ENCODE peak calls at places on chromosome 12, in nine cellular contexts. X is stomach; P is Peyer's patch; J is RCC 7860; M is stimulated activated CD8-positive, alpha-beta memory T cell treated with anti-CD3 and anti-CD28 coated beads, Interleukin-4, amount 100 ng/mL, for 1 hour; E is activated gamma-delta T cell; Z is activated T-helper 1 cell treated with Interleukin-2 at 50 U/mL for 16 hours; D is activated CD4-positive, alpha-beta T cell treated with anti-CD3 and anti-CD28 coated beads for 24 hours; L is sigmoid colon. W is an unnamed sample.

GRCh38 chr12:83074495-83074894 is 387.8 kb downstream of the TMTC2 start:
- DNase-seq in Z (no peak), M (no peak), D (no peak), P (no peak), E (no peak), L (no peak), J (no peak), X (no peak), W (no peak)

GRCh38 chr12:38163442-38163801 is 153.2 kb upstream of the ALG10B start:
- DNase-seq in D (no peak), X (no peak), M (no peak), J (no peak), Z (no peak), E (no peak), L (no peak), P (no peak), W (no peak)

GRCh38 chr12:132506328-132506727 is 16.4 kb downstream of the FBRSL1 start:
- DNase-seq in J (no peak), L (no peak), X (peak; percentile 69), Z (no peak), E (no peak), M (no peak), D (no peak), P (no peak), W (no peak)

GRCh38 chr12:11580125-11580751 is 69.2 kb upstream of the ETV6 start:
- DNase-seq in P (no peak), E (no peak), Z (no peak), J (peak; percentile 80), M (no peak), X (peak; percentile 32), L (peak; percentile 71), D (no peak), W (no peak)

GRCh38 chr12:1533205-1533601 is 61.2 kb downstream of the FBXL14 start:
- DNase-seq in P (no peak), M (no peak), D (no peak), Z (no peak), X (no peak), L (no peak), J (no peak), E (no peak), W (no peak)

GRCh38 chr12:92340441-92341332 is 195.0 kb upstream of the BTG1 start:
- DNase-seq in D (no peak), J (no peak), Z (no peak), E (no peak), M (no peak), X (no peak), P (no peak), L (no peak), W (no peak)

GRCh38 chr12:53785161-53785560 is 33.4 kb upstream of the CISTR start:
- DNase-seq in D (no peak), X (no peak), J (no peak), E (no peak), L (no peak), P (no peak), M (no peak), Z (no peak), W (no peak)

GRCh38 chr12:54000774-54001114 is 783 bp downstream of the HOXC9 start:
- DNase-seq in X (no peak), Z (no peak), D (no peak), E (no peak), L (no peak), M (no peak), P (no peak), J (no peak), W (no peak)

GRCh38 chr12:56377310-56377988 is 14.8 kb upstream of the APOF start:
- DNase-seq in P (no peak), Z (no peak), L (no peak), D (no peak), E (no peak), M (no peak), X (no peak), J (peak; percentile 27), W (no peak)

GRCh38 chr12:47777741-47778558 is 4.9 kb downstream of the SLC48A1 start:
- DNase-seq in X (peak; percentile 67), J (no peak), L (peak; percentile 80), E (no peak), D (no peak), Z (no peak), P (no peak), M (no peak), W (no peak)

GRCh38 chr12:1920971-1921370 is 2.5 kb upstream of the CACNA2D4 start:
- DNase-seq in J (no peak), X (peak; percentile 31), M (no peak), E (no peak), Z (no peak), P (peak; percentile 57), L (peak; percentile 67), D (no peak), W (no peak)

GRCh38 chr12:45208604-45209487 is 7.0 kb upstream of the ANO6 start:
- DNase-seq in J (peak; percentile 33), P (no peak), M (no peak), D (no peak), E (no peak), X (no peak), Z (no peak), L (no peak), W (no peak)

GRCh38 chr12:127282786-127283565 is 984.0 kb upstream of the TMEM132C start:
- DNase-seq in D (no peak), J (no peak), M (no peak), X (no peak), Z (no peak), E (no peak), P (no peak), L (no peak), W (no peak)

GRCh38 chr12:95336387-95337067 is 118.9 kb downstream of the VEZT start:
- DNase-seq in Z (no peak), E (no peak), J (peak; percentile 20), X (peak; percentile 79), M (no peak), L (peak; percentile 89), D (no peak), P (peak; percentile 66), W (no peak)

GRCh38 chr12:11739980-11740379 is 90.5 kb downstream of the ETV6 start:
- DNase-seq in Z (no peak), P (no peak), E (no peak), L (no peak), X (no peak), J (no peak), D (no peak), M (no peak), W (no peak)

GRCh38 chr12:132848521-132848920 is 19.9 kb upstream of the GOLGA3 start:
- DNase-seq in Z (no peak), P (no peak), L (no peak), J (no peak), X (no peak), E (no peak), M (no peak), D (no peak), W (no peak)

GRCh38 chr12:91361864-91362263 is 179.2 kb upstream of the DCN start:
- DNase-seq in E (no peak), X (no peak), D (no peak), J (peak; percentile 10), Z (no peak), M (no peak), L (no peak), P (no peak), W (no peak)

GRCh38 chr12:79525357-79525756 is 165.4 kb downstream of the PAWR start:
- DNase-seq in P (no peak), Z (no peak), X (no peak), M (no peak), J (no peak), E (no peak), L (no peak), D (no peak), W (no peak)

GRCh38 chr12:124566181-124567034 is 1.0 kb downstream of the NCOR2 start:
- DNase-seq in E (peak; percentile 48), J (peak; percentile 52), X (peak; percentile 88), L (peak; percentile 96), D (peak; percentile 44), M (peak; percentile 39), Z (peak; percentile 51), P (peak; percentile 93), W (peak; percentile 51)

GRCh38 chr12:124397807-124398577 is 103.1 kb downstream of the RFLNA start:
- DNase-seq in M (no peak), P (peak; percentile 71), E (no peak), Z (no peak), L (peak; percentile 93), J (no peak), X (peak; percentile 92), D (no peak), W (no peak)

GRCh38 chr12:115064296-115064695 is 380.3 kb upstream of the TBX3 start:
- DNase-seq in L (no peak), Z (no peak), J (no peak), E (no peak), X (no peak), M (no peak), D (no peak), P (no peak), W (no peak)

GRCh38 chr12:129531004-129531403 is 372.8 kb downstream of the TMEM132D start:
- DNase-seq in L (no peak), P (peak; percentile 88), Z (no peak), M (no peak), J (peak; percentile 63), X (peak; percentile 60), E (no peak), D (no peak), W (no peak)

GRCh38 chr12:75482636-75483035 is 2.1 kb downstream of the GLIPR1 start:
- DNase-seq in L (no peak), M (no peak), Z (no peak), P (no peak), E (no peak), X (no peak), D (no peak), J (no peak), W (no peak)

GRCh38 chr12:124411291-124411878 is 116.5 kb downstream of the RFLNA start:
- DNase-seq in X (no peak), D (no peak), J (peak; percentile 90), E (no peak), Z (no peak), P (no peak), M (no peak), L (peak; percentile 96), W (no peak)